ENCODE peak calls at places on chromosomes 13 and 19, in six cellular contexts. One of them, this sample, is unnamed.

GRCh38 chr19:16252459-16253205 is 54.9 kb downstream of the AP1M1 start:
- DNase-seq in PC-9: no peak
- DNase-seq in GM23248: no peak
- DNase-seq in GM12878: peak
- DNase-seq in mammary epithelial cell: no peak
- DNase-seq in HCT116: no peak
- DNase-seq in this sample: no peak

GRCh38 chr19:51364200-51365106 is 1.7 kb downstream of the ETFB start:
- DNase-seq in PC-9: peak
- DNase-seq in GM23248: peak
- DNase-seq in GM12878: no peak
- DNase-seq in mammary epithelial cell: peak
- DNase-seq in HCT116: no peak
- DNase-seq in this sample: no peak

GRCh38 chr13:54750521-54750920 is 1721.9 kb downstream of the OLFM4 start:
- DNase-seq in PC-9: no peak
- DNase-seq in GM23248: no peak
- DNase-seq in GM12878: no peak
- DNase-seq in mammary epithelial cell: no peak
- DNase-seq in HCT116: no peak
- DNase-seq in this sample: no peak

GRCh38 chr19:18967358-18968146 is 26.5 kb upstream of the HOMER3 start:
- DNase-seq in PC-9: no peak
- DNase-seq in GM23248: peak
- DNase-seq in GM12878: no peak
- DNase-seq in mammary epithelial cell: peak
- DNase-seq in HCT116: no peak
- DNase-seq in this sample: no peak

GRCh38 chr13:84651288-84651687 is 769.0 kb upstream of the SLITRK1 start:
- DNase-seq in PC-9: peak
- DNase-seq in GM23248: peak
- DNase-seq in GM12878: no peak
- DNase-seq in mammary epithelial cell: peak
- DNase-seq in HCT116: no peak
- DNase-seq in this sample: peak

GRCh38 chr19:44644391-44645016 is 794 bp downstream of the PVR start:
- DNase-seq in PC-9: peak
- DNase-seq in GM23248: peak
- DNase-seq in GM12878: no peak
- DNase-seq in mammary epithelial cell: peak
- DNase-seq in HCT116: no peak
- DNase-seq in this sample: no peak

GRCh38 chr19:36528921-36529518 is 949 bp upstream of the ZNF260 start:
- DNase-seq in PC-9: no peak
- DNase-seq in GM23248: peak
- DNase-seq in GM12878: peak
- DNase-seq in mammary epithelial cell: peak
- DNase-seq in HCT116: no peak
- DNase-seq in this sample: no peak

GRCh38 chr13:72727417-72728289 is at the start of the genes BORA and MZT1:
- DNase-seq in PC-9: peak
- DNase-seq in GM23248: peak
- DNase-seq in GM12878: peak
- DNase-seq in mammary epithelial cell: peak
- DNase-seq in HCT116: peak
- DNase-seq in this sample: peak

GRCh38 chr13:43657485-43657884 is 129.3 kb downstream of the ENOX1 start:
- DNase-seq in PC-9: no peak
- DNase-seq in GM23248: no peak
- DNase-seq in GM12878: no peak
- DNase-seq in mammary epithelial cell: no peak
- DNase-seq in HCT116: no peak
- DNase-seq in this sample: no peak

GRCh38 chr13:22648325-22648758 is 532.4 kb upstream of the SGCG start:
- DNase-seq in PC-9: no peak
- DNase-seq in GM23248: no peak
- DNase-seq in GM12878: no peak
- DNase-seq in mammary epithelial cell: no peak
- DNase-seq in HCT116: no peak
- DNase-seq in this sample: no peak

GRCh38 chr13:98570929-98571372 is 6.0 kb downstream of the STK24 start:
- DNase-seq in PC-9: peak
- DNase-seq in GM23248: no peak
- DNase-seq in GM12878: peak
- DNase-seq in mammary epithelial cell: peak
- DNase-seq in HCT116: peak
- DNase-seq in this sample: no peak

GRCh38 chr19:51507640-51508058 is 6.0 kb upstream of the SIGLEC12 start:
- DNase-seq in PC-9: no peak
- DNase-seq in GM23248: no peak
- DNase-seq in GM12878: no peak
- DNase-seq in mammary epithelial cell: no peak
- DNase-seq in HCT116: no peak
- DNase-seq in this sample: no peak

GRCh38 chr13:60397693-60398437 is 845 bp downstream of the TDRD3 start:
- DNase-seq in PC-9: peak
- DNase-seq in GM23248: peak
- DNase-seq in GM12878: no peak
- DNase-seq in mammary epithelial cell: peak
- DNase-seq in HCT116: no peak
- DNase-seq in this sample: no peak

GRCh38 chr19:15641901-15642491 is 1.3 kb downstream of the CYP4F3 start:
- DNase-seq in PC-9: no peak
- DNase-seq in GM23248: no peak
- DNase-seq in GM12878: no peak
- DNase-seq in mammary epithelial cell: no peak
- DNase-seq in HCT116: no peak
- DNase-seq in this sample: no peak

GRCh38 chr13:100095498-100095897 is 6.6 kb downstream of the PCCA start:
- DNase-seq in PC-9: no peak
- DNase-seq in GM23248: no peak
- DNase-seq in GM12878: no peak
- DNase-seq in mammary epithelial cell: no peak
- DNase-seq in HCT116: no peak
- DNase-seq in this sample: no peak

GRCh38 chr13:100088648-100089601 is at the start of gene PCCA:
- DNase-seq in PC-9: peak
- DNase-seq in GM23248: peak
- DNase-seq in GM12878: peak
- DNase-seq in mammary epithelial cell: peak
- DNase-seq in HCT116: peak
- DNase-seq in this sample: no peak

GRCh38 chr13:100090861-100091260 is 2.0 kb downstream of the PCCA start:
- DNase-seq in PC-9: no peak
- DNase-seq in GM23248: no peak
- DNase-seq in GM12878: no peak
- DNase-seq in mammary epithelial cell: no peak
- DNase-seq in HCT116: no peak
- DNase-seq in this sample: no peak

GRCh38 chr13:100088282-100088647 is 628 bp upstream of the PCCA start:
- DNase-seq in PC-9: no peak
- DNase-seq in GM23248: no peak
- DNase-seq in GM12878: no peak
- DNase-seq in mammary epithelial cell: no peak
- DNase-seq in HCT116: no peak
- DNase-seq in this sample: no peak

DNA sequence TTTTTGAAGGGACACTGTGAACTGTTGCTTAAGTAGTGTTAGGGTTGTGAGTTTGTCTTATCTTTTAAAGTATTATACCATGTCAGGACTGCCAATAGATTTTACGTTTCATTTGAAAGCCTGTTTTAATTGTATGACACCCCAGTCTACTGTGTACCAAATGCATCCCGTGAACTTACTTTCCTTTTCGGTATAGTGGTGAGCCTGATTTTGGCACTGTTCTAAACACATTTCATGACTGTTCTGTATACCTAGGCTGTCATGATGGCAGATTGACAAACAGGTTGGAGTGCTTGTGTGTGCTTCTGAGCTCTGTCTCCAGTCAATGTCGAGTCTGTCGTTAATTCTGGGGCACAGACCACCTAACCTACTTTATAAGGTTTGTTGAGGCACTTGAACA is 740 bp downstream of the PCCA start:
- DNase-seq in PC-9: no peak
- DNase-seq in GM23248: peak
- DNase-seq in GM12878: no peak
- DNase-seq in mammary epithelial cell: peak
- DNase-seq in HCT116: no peak
- DNase-seq in this sample: no peak
- H2AFZ ChIP-seq in PC-9: peak
- H2AFZ ChIP-seq in GM23248: peak
- H2AFZ ChIP-seq in GM12878: peak
- H2AFZ ChIP-seq in mammary epithelial cell: peak
- H2AFZ ChIP-seq in HCT116: no peak
- H2AFZ ChIP-seq in this sample: peak

GRCh38 chr13:101026328-101026727 is 351.7 kb upstream of the TMTC4 start:
- DNase-seq in PC-9: no peak
- DNase-seq in GM23248: no peak
- DNase-seq in GM12878: no peak
- DNase-seq in mammary epithelial cell: no peak
- DNase-seq in HCT116: no peak
- DNase-seq in this sample: no peak
- H2AFZ ChIP-seq in PC-9: peak
- H2AFZ ChIP-seq in GM23248: no peak
- H2AFZ ChIP-seq in GM12878: no peak
- H2AFZ ChIP-seq in mammary epithelial cell: no peak
- H2AFZ ChIP-seq in HCT116: no peak
- H2AFZ ChIP-seq in this sample: no peak

GRCh38 chr13:30906411-30906990 is 430 bp downstream of the MEDAG start:
- DNase-seq in PC-9: no peak
- DNase-seq in GM23248: peak
- DNase-seq in GM12878: no peak
- DNase-seq in mammary epithelial cell: no peak
- DNase-seq in HCT116: no peak
- DNase-seq in this sample: no peak

GRCh38 chr13:30905932-30906383 is at the start of gene MEDAG:
- DNase-seq in PC-9: no peak
- DNase-seq in GM23248: peak
- DNase-seq in GM12878: no peak
- DNase-seq in mammary epithelial cell: no peak
- DNase-seq in HCT116: no peak
- DNase-seq in this sample: no peak

GRCh38 chr13:30910676-30911075 is 4.6 kb downstream of the MEDAG start:
- DNase-seq in PC-9: no peak
- DNase-seq in GM23248: no peak
- DNase-seq in GM12878: no peak
- DNase-seq in mammary epithelial cell: no peak
- DNase-seq in HCT116: no peak
- DNase-seq in this sample: no peak

GRCh38 chr13:30907167-30907761 is 1.2 kb downstream of the MEDAG start:
- DNase-seq in PC-9: no peak
- DNase-seq in GM23248: peak
- DNase-seq in GM12878: no peak
- DNase-seq in mammary epithelial cell: no peak
- DNase-seq in HCT116: no peak
- DNase-seq in this sample: no peak

DNA sequence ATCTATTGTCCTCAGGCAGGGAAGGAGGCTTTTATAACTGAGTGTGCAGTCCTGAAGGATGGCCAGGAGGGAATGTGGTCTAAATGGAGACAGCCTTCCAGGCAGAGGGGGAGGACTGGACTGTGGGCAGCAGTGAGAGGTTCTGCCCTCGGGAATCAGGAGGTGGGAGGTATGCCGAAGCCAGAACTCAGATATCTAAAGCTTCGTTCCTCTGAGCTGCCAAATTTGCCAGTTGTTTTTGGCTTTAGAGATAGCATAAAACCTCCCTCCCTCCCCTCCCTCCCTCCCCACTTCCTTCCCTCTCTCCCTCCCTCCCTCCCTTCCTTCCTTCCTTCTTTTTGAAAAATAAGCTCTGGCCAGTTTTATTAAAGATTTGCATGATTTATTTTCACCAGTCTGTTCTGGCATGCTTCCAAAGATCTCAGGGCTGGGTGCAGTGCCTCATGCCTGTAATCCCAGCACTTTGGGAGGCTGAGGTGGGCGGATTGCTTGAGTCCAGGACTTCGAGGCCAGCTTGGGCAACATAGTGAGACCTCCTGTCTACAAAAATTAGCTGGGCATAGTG is 2.4 kb downstream of the MEDAG start:
- DNase-seq in PC-9: no peak
- DNase-seq in GM23248: peak
- DNase-seq in GM12878: no peak
- DNase-seq in mammary epithelial cell: no peak
- DNase-seq in HCT116: no peak
- DNase-seq in this sample: no peak
- H2AFZ ChIP-seq in PC-9: no peak
- H2AFZ ChIP-seq in GM23248: no peak
- H2AFZ ChIP-seq in GM12878: no peak
- H2AFZ ChIP-seq in mammary epithelial cell: no peak
- H2AFZ ChIP-seq in HCT116: no peak
- H2AFZ ChIP-seq in this sample: no peak

GRCh38 chr19:3322199-3322978 is 44.0 kb upstream of the NFIC start:
- DNase-seq in PC-9: no peak
- DNase-seq in GM23248: no peak
- DNase-seq in GM12878: no peak
- DNase-seq in mammary epithelial cell: no peak
- DNase-seq in HCT116: no peak
- DNase-seq in this sample: no peak

GRCh38 chr19:3320354-3320670 is 46.1 kb upstream of the NFIC start:
- DNase-seq in PC-9: no peak
- DNase-seq in GM23248: no peak
- DNase-seq in GM12878: no peak
- DNase-seq in mammary epithelial cell: no peak
- DNase-seq in HCT116: no peak
- DNase-seq in this sample: no peak

GRCh38 chr19:3320853-3321252 is 45.5 kb upstream of the NFIC start:
- DNase-seq in PC-9: no peak
- DNase-seq in GM23248: no peak
- DNase-seq in GM12878: no peak
- DNase-seq in mammary epithelial cell: no peak
- DNase-seq in HCT116: no peak
- DNase-seq in this sample: no peak

GRCh38 chr19:3321696-3322095 is 44.7 kb upstream of the NFIC start:
- DNase-seq in PC-9: no peak
- DNase-seq in GM23248: no peak
- DNase-seq in GM12878: no peak
- DNase-seq in mammary epithelial cell: no peak
- DNase-seq in HCT116: no peak
- DNase-seq in this sample: no peak

DNA sequence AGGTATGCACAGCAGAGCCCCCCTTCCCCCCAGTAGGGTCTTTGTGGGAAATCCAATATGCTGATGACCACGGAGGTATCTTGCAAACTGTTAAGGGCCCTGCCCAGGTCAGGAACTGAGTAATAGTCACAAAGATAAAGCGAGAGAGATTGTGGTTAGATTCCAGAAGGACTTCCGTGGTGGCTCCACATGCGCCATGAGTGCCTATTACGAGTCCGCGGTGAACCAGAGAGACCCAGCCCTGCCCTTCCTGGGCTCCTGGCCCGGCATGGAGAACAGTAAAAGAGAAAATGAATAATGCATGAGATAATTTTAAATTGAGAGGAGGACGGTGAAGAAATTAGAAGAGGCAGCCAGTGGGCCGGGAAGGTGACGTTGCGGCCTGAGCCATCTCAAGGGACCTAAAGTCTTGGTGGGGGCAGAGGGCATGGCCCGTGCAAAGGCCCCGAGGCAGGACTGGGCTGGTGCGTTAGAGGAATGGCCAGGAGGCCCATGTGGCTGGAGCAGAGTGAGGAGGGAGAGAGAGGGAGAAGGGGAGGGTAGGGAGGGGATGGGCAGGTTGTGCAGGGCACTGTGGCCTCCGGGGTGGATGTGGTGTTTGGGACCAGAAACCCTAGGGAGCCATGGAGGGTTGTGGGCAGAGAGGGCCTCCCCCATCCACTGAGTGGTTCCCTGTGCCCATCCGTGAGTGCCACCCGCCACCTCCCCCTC is 46.6 kb upstream of the NFIC start:
- DNase-seq in PC-9: no peak
- DNase-seq in GM23248: peak
- DNase-seq in GM12878: no peak
- DNase-seq in mammary epithelial cell: peak
- DNase-seq in HCT116: no peak
- DNase-seq in this sample: no peak
- H2AFZ ChIP-seq in PC-9: no peak
- H2AFZ ChIP-seq in GM23248: no peak
- H2AFZ ChIP-seq in GM12878: no peak
- H2AFZ ChIP-seq in mammary epithelial cell: no peak
- H2AFZ ChIP-seq in HCT116: no peak
- H2AFZ ChIP-seq in this sample: no peak

This sample was measured in keratinocyte.